ENCODE peak calls at places on chromosomes 16 and 17, in five cellular contexts. Q is testis, R is MM.1S, L is heart right ventricle, Z is osteoblast. F is an unnamed sample.

GRCh38 chr16:77555781-77556180 is 120.9 kb upstream of the ADAMTS18 start:
- DNase-seq in Q (no peak), R (no peak), L (no peak), Z (peak; percentile 26), F (no peak)

GRCh38 chr16:74829637-74830036 is 55.0 kb upstream of the FA2H start:
- DNase-seq in Q (no peak), R (no peak), L (no peak), Z (no peak), F (no peak)

GRCh38 chr17:17669081-17669850 is 12.0 kb upstream of the RAI1 start:
- DNase-seq in Q (no peak), R (no peak), L (no peak), Z (peak; percentile 82), F (no peak)

GRCh38 chr17:75238684-75239191 is 22.7 kb downstream of the GGA3 start:
- DNase-seq in Q (peak; percentile 68), R (peak; percentile 77), L (peak; percentile 46), Z (peak; percentile 96), F (peak; percentile 82)

GRCh38 chr17:44977065-44977464 is 9.0 kb upstream of the C1QL1 start:
- DNase-seq in Q (no peak), R (no peak), L (no peak), Z (peak; percentile 43), F (no peak)

GRCh38 chr16:77295896-77296295 is 96.7 kb downstream of the SYCE1L start:
- DNase-seq in Q (no peak), R (no peak), L (no peak), Z (no peak), F (no peak)

GRCh38 chr17:82328994-82329507 is 4.5 kb downstream of the SECTM1 start:
- DNase-seq in Q (no peak), R (no peak), L (no peak), Z (peak; percentile 84), F (peak; percentile 73)

GRCh38 chr17:77311371-77311981 is 170.7 kb downstream of the SEC14L1 start:
- DNase-seq in Q (no peak), R (no peak), L (no peak), Z (peak; percentile 72), F (peak; percentile 61)

GRCh38 chr17:78924481-78925151 is 571 bp downstream of the TIMP2 start:
- DNase-seq in Q (no peak), R (peak; percentile 30), L (peak; percentile 45), Z (peak; percentile 91), F (peak; percentile 83)

DNA sequence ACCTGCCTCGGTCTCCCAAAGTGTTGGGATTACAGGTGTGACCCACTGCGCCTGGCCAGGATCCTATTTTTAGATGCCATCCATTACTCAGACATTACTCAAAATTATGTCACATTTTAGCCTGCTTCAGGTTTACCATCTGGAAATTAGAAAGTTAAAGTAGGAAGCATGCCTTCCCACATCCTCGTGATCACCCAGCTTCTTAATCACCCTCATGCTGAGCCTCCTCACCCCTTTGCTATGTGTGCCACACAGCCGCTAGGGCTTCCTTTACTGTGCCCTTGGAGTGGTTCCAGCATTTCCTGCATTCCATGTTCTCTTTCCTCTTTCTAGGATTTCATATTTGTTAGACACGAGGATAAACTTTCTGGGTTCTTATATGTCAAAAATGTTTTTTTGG is 9.3 kb downstream of the ADORA2B start:
- DNase-seq in Q (no peak), R (no peak), L (no peak), Z (peak; percentile 94), F (no peak)
- TF ChIP-seq CTCF in Q (no peak), R (no peak), L (no peak), Z (peak; percentile 20), F (no peak)

GRCh38 chr16:12450381-12450780 is 353.3 kb downstream of the CPPED1 start:
- DNase-seq in Q (no peak), R (no peak), L (no peak), Z (no peak), F (no peak)
- H3K36me3 ChIP-seq in Q (no peaks in the 10 kb centered on the region), R (no peaks in the 10 kb centered on the region), L (no peaks in the 10 kb centered on the region), Z (no peaks in the 10 kb centered on the region), F (peaks cover 2% of the 10 kb centered on the region)

GRCh38 chr16:72415379-72415778 is 243.4 kb upstream of the PMFBP1 start:
- DNase-seq in Q (no peak), R (no peak), L (no peak), Z (no peak), F (no peak)

GRCh38 chr16:72424776-72425175 is 252.8 kb upstream of the PMFBP1 start:
- DNase-seq in Q (no peak), R (no peak), L (no peak), Z (no peak), F (no peak)

GRCh38 chr16:72422308-72422897 is 250.4 kb upstream of the PMFBP1 start:
- DNase-seq in Q (no peak), R (no peak), L (no peak), Z (peak; percentile 53), F (no peak)

GRCh38 chr16:72419638-72420037 is 247.7 kb upstream of the PMFBP1 start:
- DNase-seq in Q (no peak), R (no peak), L (no peak), Z (no peak), F (no peak)
- H3K27ac ChIP-seq in Q (no peak overlapping the region), R (no peak overlapping the region), L (no peak overlapping the region), Z (no peak overlapping the region), F (no peak overlapping the region)

DNA sequence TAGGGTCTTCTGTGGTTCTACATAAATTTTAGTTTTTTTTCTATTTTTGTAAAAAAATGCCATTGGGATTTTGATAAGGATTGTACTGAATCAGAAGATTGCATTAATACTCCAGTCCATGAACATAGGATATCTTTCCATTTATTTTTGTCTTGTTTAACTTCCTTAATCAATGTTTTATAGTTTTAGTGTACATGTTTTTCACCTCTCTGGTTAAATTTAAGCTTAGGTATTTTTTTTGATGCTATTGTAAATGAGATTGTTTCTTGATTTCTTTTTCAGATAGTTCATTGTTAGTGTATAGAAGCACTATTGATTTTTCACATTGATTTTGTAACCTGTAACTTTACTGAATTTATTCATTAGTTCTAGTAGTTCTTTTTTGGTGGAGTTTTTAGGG is 35.4 kb downstream of the ITGAM start:
- DNase-seq in Q (no peak), R (no peak), L (no peak), Z (no peak), F (no peak)
- TF ChIP-seq CTCF in Q (no peak), R (no peak), L (no peak), Z (no peak), F (no peak)

DNA sequence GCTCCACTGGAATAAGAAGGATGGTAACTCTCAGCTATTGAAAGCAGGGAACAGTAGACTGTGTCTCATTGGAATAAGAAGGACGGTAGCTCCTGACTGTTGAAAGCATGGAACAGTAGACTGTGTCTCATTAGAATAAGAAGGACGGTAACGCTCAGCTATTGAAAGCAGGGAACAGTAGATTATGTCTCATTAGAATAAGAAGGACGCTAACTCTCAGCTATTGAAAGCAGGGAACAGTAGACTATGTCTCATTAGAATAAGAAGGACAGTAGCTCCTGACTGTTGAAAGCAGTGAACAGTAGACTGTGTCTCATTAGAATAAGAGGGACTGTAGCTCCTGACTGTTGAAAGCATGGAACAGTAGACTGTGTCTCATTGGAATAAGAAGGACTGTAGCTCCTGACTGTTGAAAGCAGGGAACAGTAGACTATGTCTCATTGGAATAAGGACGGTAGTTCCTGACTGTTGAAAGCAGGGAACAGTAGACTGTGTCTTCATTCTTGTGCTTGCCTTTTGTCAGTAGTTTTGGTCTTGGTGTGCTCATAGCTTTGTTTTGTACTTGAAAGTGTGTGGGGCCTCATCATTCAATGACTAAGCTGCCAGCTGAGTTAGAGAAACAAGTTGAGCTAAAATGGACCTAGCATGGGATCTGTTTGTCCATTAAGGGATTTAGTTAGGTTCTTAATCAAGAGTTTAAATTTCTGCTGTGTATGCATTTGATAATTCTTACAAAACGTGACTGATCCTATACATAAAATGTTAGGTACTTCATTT is 58.5 kb downstream of the BANP start:
- DNase-seq in Q (no peak), R (no peak), L (no peak), Z (no peak), F (no peak)
- H3K36me3 ChIP-seq in Q (no peaks in the 10 kb centered on the region), R (no peaks in the 10 kb centered on the region), L (no peaks in the 10 kb centered on the region), Z (peaks cover 8% of the 10 kb centered on the region), F (peaks cover 22% of the 10 kb centered on the region)

GRCh38 chr16:46789499-46790414 is 41.2 kb downstream of the C16orf87 start:
- DNase-seq in Q (peak; percentile 79), R (peak; percentile 83), L (peak; percentile 86), Z (peak; percentile 93), F (peak; percentile 93)
- H3K27ac ChIP-seq in Q (no peak overlapping the region), R (peak overlapping the region; percentile 33), L (peak overlapping the region; percentile 70), Z (peak overlapping the region; percentile 51), F (no peak overlapping the region)

DNA sequence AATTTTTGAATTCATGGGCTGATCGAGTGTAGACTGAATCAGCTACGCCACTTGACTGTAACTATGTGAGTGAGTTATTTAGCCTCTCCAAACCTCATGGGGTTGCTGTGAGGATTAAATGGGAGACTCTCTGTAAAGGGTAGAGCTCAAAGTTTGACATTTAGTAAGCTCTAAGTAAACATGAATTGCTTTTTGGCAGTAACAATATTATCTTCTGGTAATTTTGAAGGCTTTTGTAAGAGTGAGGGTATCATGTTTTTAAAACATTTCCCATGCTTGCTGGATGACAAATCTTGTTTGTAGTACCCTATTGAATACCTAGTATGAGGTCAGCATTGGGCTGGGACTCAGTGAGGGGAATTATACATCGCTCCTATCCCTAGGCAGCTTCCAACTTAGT is 35.3 kb downstream of the MRTFB start:
- DNase-seq in Q (no peak), R (no peak), L (no peak), Z (peak; percentile 70), F (no peak)
- TF ChIP-seq CTCF in Q (no peak), R (no peak), L (no peak), Z (no peak), F (no peak)

GRCh38 chr16:1784977-1785845 is 2.5 kb downstream of the NUBP2 start:
- DNase-seq in Q (no peak), R (no peak), L (peak; percentile 10), Z (peak; percentile 72), F (no peak)
- H3K36me3 ChIP-seq in Q (no peaks in the 10 kb centered on the region), R (no peaks in the 10 kb centered on the region), L (no peaks in the 10 kb centered on the region), Z (peaks cover 22% of the 10 kb centered on the region), F (no peaks in the 10 kb centered on the region)

DNA sequence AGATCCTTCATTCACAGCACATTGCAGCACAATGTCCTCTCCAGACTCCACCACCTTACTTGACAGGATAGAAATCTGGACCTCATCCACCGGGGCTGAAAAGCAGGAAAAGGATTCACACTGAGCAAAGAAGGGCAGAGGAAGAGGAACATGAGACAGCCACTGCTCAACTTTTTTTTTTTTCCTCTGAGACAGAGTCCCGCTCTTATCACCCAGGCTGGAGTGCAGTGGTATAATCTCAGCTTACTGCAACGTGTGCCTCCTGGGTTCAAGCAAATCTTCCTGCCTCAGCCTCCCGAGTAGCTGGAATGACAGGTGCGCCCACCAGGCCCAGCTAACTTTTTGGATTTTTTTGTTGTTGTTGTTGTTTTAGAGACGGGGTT is 34.4 kb downstream of the PECAM1 start:
- DNase-seq in Q (no peak), R (no peak), L (no peak), Z (no peak), F (no peak)
- H3K27ac ChIP-seq in Q (no peak overlapping the region), R (no peak overlapping the region), L (peak overlapping the region; percentile 84), Z (peak overlapping the region; percentile 77), F (no peak overlapping the region)